ENCODE peak calls at places on chromosomes 1 and 21, in six cellular contexts. T, F, U, B, E and S are unnamed samples.

GRCh38 chr1:235597867-235598553 is 51.6 kb downstream of the GNG4 start:
- DNase-seq in T (no peak), F (peak; percentile 62), E (peak; percentile 71), U (no peak), B (peak; percentile 4), S (peak; percentile 51)

GRCh38 chr1:209937996-209938959 is at the start of gene SYT14:
- DNase-seq in T (peak; percentile 75), E (peak; percentile 78), B (peak; percentile 77), F (peak; percentile 25), U (no peak), S (peak; percentile 74)

GRCh38 chr1:21436488-21437340 is 3.2 kb upstream of the NBPF3 start:
- DNase-seq in U (no peak), E (no peak), F (no peak), T (no peak), B (peak; percentile 13), S (no peak)

GRCh38 chr1:226644541-226645176 is 94.4 kb downstream of the ITPKB start:
- DNase-seq in E (no peak), U (peak; percentile 39), B (no peak), F (peak; percentile 42), T (no peak), S (peak; percentile 65)

GRCh38 chr1:56676571-56677035 is 31.5 kb downstream of the PRKAA2 start:
- DNase-seq in T (no peak), E (peak; percentile 17), F (peak; percentile 95), B (no peak), U (no peak), S (no peak)

GRCh38 chr1:67489643-67490042 is 59.4 kb upstream of the SERBP1 start:
- DNase-seq in E (peak; percentile 33), B (peak; percentile 30), U (no peak), F (peak; percentile 15), T (no peak), S (no peak)

GRCh38 chr21:29145354-29145782 is 14.9 kb downstream of the MAP3K7CL start:
- DNase-seq in T (no peak), B (no peak), F (peak; percentile 95), U (no peak), E (peak; percentile 93), S (no peak)

GRCh38 chr1:181061891-181062777 is 26.4 kb upstream of the IER5 start:
- DNase-seq in T (no peak), B (no peak), U (peak; percentile 66), F (no peak), E (no peak), S (no peak)

GRCh38 chr1:174408142-174408541 is 39.6 kb upstream of the GPR52 start:
- DNase-seq in F (peak; percentile 19), T (no peak), U (no peak), B (no peak), E (no peak), S (no peak)

GRCh38 chr21:28633803-28634572 is 358.7 kb downstream of the LTN1 start:
- DNase-seq in T (no peak), U (no peak), F (peak; percentile 95), B (no peak), E (peak; percentile 94), S (no peak)

GRCh38 chr21:45413922-45414321 is 9.0 kb downstream of the COL18A1 start:
- DNase-seq in E (no peak), T (no peak), B (no peak), F (no peak), U (no peak), S (peak; percentile 58)

GRCh38 chr1:58032621-58033073 is 513.9 kb downstream of the OMA1 start:
- DNase-seq in E (no peak), T (no peak), F (no peak), U (no peak), B (no peak), S (no peak)

GRCh38 chr1:25878690-25879089 is 3.2 kb upstream of the PAQR7 start:
- DNase-seq in T (no peak), F (no peak), E (no peak), B (no peak), U (no peak), S (no peak)

GRCh38 chr21:35827004-35827403 is 233.3 kb downstream of the SETD4 start:
- DNase-seq in U (no peak), E (no peak), T (no peak), B (no peak), F (no peak), S (no peak)

GRCh38 chr1:51157411-51157810 is 55.4 kb downstream of the C1orf185 start:
- DNase-seq in F (no peak), U (no peak), E (no peak), B (no peak), T (no peak), S (no peak)

GRCh38 chr21:42677339-42678117 is 24.1 kb downstream of the PDE9A start:
- DNase-seq in F (peak; percentile 60), T (no peak), E (peak; percentile 64), B (peak; percentile 26), U (no peak), S (no peak)

GRCh38 chr1:185483647-185484450 is 166.8 kb upstream of the IVNS1ABP start:
- DNase-seq in T (no peak), E (peak; percentile 80), U (no peak), B (peak; percentile 17), F (peak; percentile 89), S (no peak)

GRCh38 chr1:178501705-178502329 is 5.1 kb upstream of the CLEC20A start:
- DNase-seq in B (peak; percentile 89), U (no peak), F (peak; percentile 64), T (peak; percentile 79), E (peak; percentile 76), S (no peak)

GRCh38 chr1:154556422-154556821 is 2.0 kb downstream of the UBE2Q1 start:
- DNase-seq in B (peak; percentile 70), T (no peak), F (peak; percentile 23), E (peak; percentile 62), U (no peak), S (no peak)

GRCh38 chr1:243738020-243738419 is 112.0 kb downstream of the AKT3 start:
- DNase-seq in E (no peak), T (no peak), F (no peak), B (no peak), U (no peak), S (no peak)

GRCh38 chr1:209661081-209661480 is 8.9 kb upstream of the LAMB3 start:
- DNase-seq in E (no peak), U (no peak), T (no peak), F (no peak), B (no peak), S (no peak)

GRCh38 chr1:36351222-36351977 is 28.0 kb upstream of the EVA1B start:
- DNase-seq in F (peak; percentile 86), U (no peak), B (no peak), T (no peak), E (peak; percentile 73), S (no peak)

GRCh38 chr1:117828206-117828605 is 101.2 kb downstream of the GDAP2 start:
- DNase-seq in U (no peak), B (peak; percentile 20), T (no peak), F (peak; percentile 82), E (peak; percentile 85), S (peak; percentile 90)

GRCh38 chr21:23921670-23922418 is 1685.4 kb downstream of the MRPL39 start:
- DNase-seq in T (no peak), U (no peak), B (no peak), E (no peak), F (no peak), S (no peak)

GRCh38 chr21:34509151-34509550 is 2.9 kb downstream of the KCNE1 start:
- DNase-seq in B (no peak), U (no peak), F (no peak), T (no peak), E (no peak), S (no peak)
- TF ChIP-seq CTCF in B (peak; percentile 11), U (no peak), F (peak; percentile 24), T (no peak), E (peak; percentile 12), S (peak; percentile 43)

GRCh38 chr1:53637726-53638640 is 101.0 kb downstream of the GLIS1 start:
- DNase-seq in B (no peak), U (peak; percentile 39), F (no peak), E (no peak), T (peak; percentile 61), S (peak; percentile 65)

GRCh38 chr1:53638641-53639035 is 100.3 kb downstream of the GLIS1 start:
- DNase-seq in E (no peak), B (no peak), T (peak; percentile 65), F (no peak), U (peak; percentile 55), S (peak; percentile 50)

GRCh38 chr1:53634571-53634979 is 104.4 kb downstream of the GLIS1 start:
- DNase-seq in E (no peak), B (no peak), U (peak; percentile 41), F (no peak), T (peak; percentile 48), S (peak; percentile 55)

GRCh38 chr1:53639251-53639721 is 99.7 kb downstream of the GLIS1 start:
- DNase-seq in T (peak; percentile 51), F (peak; percentile 68), B (no peak), E (no peak), U (peak; percentile 44), S (peak; percentile 75)

DNA sequence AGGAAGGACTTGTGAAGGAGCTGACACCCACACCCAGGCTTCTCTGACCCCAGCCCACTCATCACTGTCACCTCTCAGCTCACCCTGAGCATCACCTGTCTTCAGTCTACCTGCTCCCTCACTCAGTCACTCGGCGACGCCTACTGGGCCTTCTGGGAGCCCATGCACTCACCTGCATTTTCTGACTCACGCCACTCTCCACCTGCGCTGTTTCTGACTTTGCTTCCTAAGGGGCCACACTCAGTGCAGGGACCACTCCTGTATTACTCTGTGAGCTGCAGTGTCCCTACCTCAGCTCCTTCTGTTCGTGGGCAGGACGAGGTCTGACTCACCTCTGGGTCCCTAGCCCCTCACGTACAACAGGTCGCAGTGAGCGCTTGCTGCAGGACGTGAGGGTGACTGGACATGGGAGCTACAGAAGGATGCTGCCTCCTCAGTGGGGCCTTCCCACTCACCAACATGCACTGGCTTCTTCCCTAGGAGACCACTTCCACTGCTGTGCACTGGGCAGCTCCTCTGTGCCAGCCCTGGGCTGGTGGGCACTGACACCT is 102.3 kb downstream of the GLIS1 start:
- DNase-seq in F (no peak), E (no peak), T (peak; percentile 63), U (peak; percentile 27), B (no peak), S (peak; percentile 79)
- TF ChIP-seq CTCF in F (no peak), E (no peak), T (no peak), U (no peak), B (no peak), S (no peak)

GRCh38 chr1:59412705-59413326 is 115.9 kb downstream of the FGGY start:
- DNase-seq in T (no peak), B (no peak), U (no peak), F (no peak), E (no peak), S (no peak)

GRCh38 chr1:59413327-59413720 is 116.4 kb downstream of the FGGY start:
- DNase-seq in U (no peak), F (no peak), B (no peak), T (no peak), E (no peak), S (no peak)

GRCh38 chr1:59415876-59416275 is 119.0 kb downstream of the FGGY start:
- DNase-seq in F (peak; percentile 40), U (no peak), T (no peak), E (no peak), B (no peak), S (no peak)

GRCh38 chr1:59415286-59415850 is 118.5 kb downstream of the FGGY start:
- DNase-seq in U (no peak), F (no peak), B (no peak), T (no peak), E (no peak), S (no peak)

GRCh38 chr1:59414406-59415133 is 117.7 kb downstream of the FGGY start:
- DNase-seq in T (no peak), U (no peak), B (no peak), F (peak; percentile 35), E (peak; percentile 58), S (no peak)
- TF ChIP-seq CTCF in T (no peak), U (no peak), B (no peak), F (no peak), E (no peak), S (no peak)

GRCh38 chr1:200028586-200029034 is 1.1 kb downstream of the NR5A2 start:
- DNase-seq in E (no peak), T (no peak), B (no peak), F (no peak), U (no peak), S (no peak)
- TF ChIP-seq CTCF in E (no peak), T (no peak), B (no peak), F (no peak), U (no peak), S (no peak)